ENCODE peak calls at places on chromosomes 6 and 20, in six cellular contexts. D is fibroblast of pulmonary artery; X is heart left ventricle; F is CD8-positive, alpha-beta T cell; Z is RWPE1; Y is H1. H is an unnamed sample.

GRCh38 chr6:16402501-16402900 is 164.1 kb downstream of the GMPR start:
- DNase-seq in Z (no peak), Y (no peak), F (no peak), X (no peak), D (no peak), H (peak; percentile 29)

GRCh38 chr6:150685860-150686259 is 86.2 kb downstream of the PLEKHG1 start:
- DNase-seq in D (peak; percentile 6), X (peak; percentile 61), Z (no peak), Y (peak; percentile 89), F (no peak), H (peak; percentile 12)

GRCh38 chr6:26183581-26184408 is 96.6 kb downstream of the HFE start:
- DNase-seq in Z (no peak), F (no peak), Y (peak; percentile 82), X (peak; percentile 69), D (peak; percentile 94), H (peak; percentile 79)

GRCh38 chr20:17611540-17612286 is 41.8 kb downstream of the DSTN start:
- DNase-seq in X (peak; percentile 58), Y (peak; percentile 70), Z (peak; percentile 38), D (no peak), F (no peak), H (peak; percentile 46)

GRCh38 chr6:14711056-14711703 is 534.7 kb upstream of the JARID2 start:
- DNase-seq in Z (peak; percentile 41), X (no peak), D (peak; percentile 93), Y (no peak), F (no peak), H (peak; percentile 40)

GRCh38 chr6:74899416-74899815 is 306.4 kb downstream of the COL12A1 start:
- DNase-seq in Y (no peak), D (peak; percentile 76), F (no peak), Z (no peak), X (no peak), H (peak; percentile 72)

GRCh38 chr20:8837396-8837795 is 231.5 kb upstream of the PLCB4 start:
- DNase-seq in D (peak; percentile 71), X (no peak), F (no peak), Y (no peak), Z (no peak), H (no peak)

GRCh38 chr20:1426231-1426849 is 33.5 kb upstream of the FKBP1A start:
- DNase-seq in F (no peak), X (no peak), Y (no peak), Z (no peak), D (no peak), H (no peak)

GRCh38 chr6:38212579-38212978 is 393.1 kb downstream of the ZFAND3 start:
- DNase-seq in Y (no peak), D (no peak), F (no peak), X (no peak), Z (no peak), H (peak; percentile 10)

GRCh38 chr6:83124553-83124952 is 57.1 kb downstream of the DOP1A start:
- DNase-seq in D (no peak), F (no peak), X (no peak), Z (no peak), Y (no peak), H (no peak)

GRCh38 chr6:4491501-4492260 is 284.5 kb upstream of the CDYL start:
- DNase-seq in Z (no peak), F (no peak), X (no peak), D (peak; percentile 72), Y (no peak), H (peak; percentile 18)

GRCh38 chr6:111427341-111428116 is 55.5 kb downstream of the REV3L start:
- DNase-seq in X (no peak), F (no peak), D (peak; percentile 91), Y (no peak), Z (peak; percentile 61), H (peak; percentile 85)

GRCh38 chr6:79520534-79520933 is 16.7 kb downstream of the LCA5 start:
- DNase-seq in Z (no peak), F (no peak), D (no peak), X (no peak), Y (no peak), H (no peak)

GRCh38 chr6:169185692-169186485 is 67.8 kb downstream of the THBS2 start:
- DNase-seq in Y (no peak), F (no peak), Z (no peak), D (no peak), X (no peak), H (no peak)

GRCh38 chr6:133286765-133287164 is 45.6 kb downstream of the EYA4 start:
- DNase-seq in Y (no peak), X (no peak), F (no peak), Z (no peak), D (peak; percentile 48), H (peak; percentile 60)

GRCh38 chr20:21701171-21701876 is 4.1 kb upstream of the PAX1 start:
- DNase-seq in Y (peak; percentile 75), F (no peak), Z (no peak), D (no peak), X (no peak), H (no peak)

GRCh38 chr6:13528777-13529343 is 41.5 kb upstream of the GFOD1 start:
- DNase-seq in Z (no peak), F (no peak), Y (peak; percentile 48), X (no peak), D (no peak), H (peak; percentile 72)

GRCh38 chr6:115969930-115970273 is 90.8 kb downstream of the FRK start:
- DNase-seq in Z (no peak), D (peak; percentile 18), Y (no peak), X (no peak), F (no peak), H (no peak)

GRCh38 chr6:119428647-119429046 is 79.1 kb upstream of the MAN1A1 start:
- DNase-seq in X (no peak), Y (no peak), D (no peak), Z (no peak), F (no peak), H (no peak)

GRCh38 chr6:44002071-44002590 is 125.1 kb downstream of the MRPL14 start:
- DNase-seq in Y (no peak), Z (no peak), X (peak; percentile 57), F (no peak), D (no peak), H (peak; percentile 32)

GRCh38 chr6:1251198-1252155 is 60.4 kb upstream of the FOXQ1 start:
- DNase-seq in X (no peak), Y (no peak), Z (no peak), D (no peak), F (no peak), H (no peak)

GRCh38 chr20:37442986-37443385 is 78.1 kb upstream of the NNAT start:
- DNase-seq in D (no peak), Z (no peak), X (no peak), F (no peak), Y (no peak), H (no peak)

GRCh38 chr20:46253391-46253790 is 54.9 kb downstream of the CDH22 start:
- DNase-seq in X (no peak), Z (peak; percentile 33), F (no peak), Y (no peak), D (no peak), H (no peak)
- TF ChIP-seq CTCF in X (peak; percentile 11), Z (no peak), F (no peak), Y (peak; percentile 72), D (no peak), H (peak; percentile 29)

DNA sequence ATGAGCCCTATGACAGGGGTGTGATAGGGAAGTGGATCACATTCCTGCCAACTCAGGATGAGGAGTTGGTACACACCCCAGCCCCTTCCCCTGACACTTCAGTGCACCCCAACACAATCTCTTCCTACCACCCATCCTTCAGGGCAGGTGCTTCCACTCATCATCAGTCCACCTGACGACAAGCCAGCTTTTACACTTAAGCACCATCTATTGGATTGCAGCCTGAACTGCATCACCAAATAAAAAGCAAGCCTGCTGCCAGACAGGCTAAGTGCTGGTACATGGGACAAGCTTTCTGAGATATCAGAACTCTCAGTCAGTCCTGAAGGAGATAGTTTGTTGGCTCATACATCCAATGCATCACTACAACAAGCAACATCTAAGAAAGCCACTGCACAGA is 69.0 kb upstream of the TMEM200A start:
- DNase-seq in X (no peak), D (no peak), F (no peak), Z (no peak), Y (no peak), H (no peak)
- TF ChIP-seq CTCF in X (no peak), D (no peak), F (no peak), Z (no peak), Y (peak; percentile 58), H (no peak)

DNA sequence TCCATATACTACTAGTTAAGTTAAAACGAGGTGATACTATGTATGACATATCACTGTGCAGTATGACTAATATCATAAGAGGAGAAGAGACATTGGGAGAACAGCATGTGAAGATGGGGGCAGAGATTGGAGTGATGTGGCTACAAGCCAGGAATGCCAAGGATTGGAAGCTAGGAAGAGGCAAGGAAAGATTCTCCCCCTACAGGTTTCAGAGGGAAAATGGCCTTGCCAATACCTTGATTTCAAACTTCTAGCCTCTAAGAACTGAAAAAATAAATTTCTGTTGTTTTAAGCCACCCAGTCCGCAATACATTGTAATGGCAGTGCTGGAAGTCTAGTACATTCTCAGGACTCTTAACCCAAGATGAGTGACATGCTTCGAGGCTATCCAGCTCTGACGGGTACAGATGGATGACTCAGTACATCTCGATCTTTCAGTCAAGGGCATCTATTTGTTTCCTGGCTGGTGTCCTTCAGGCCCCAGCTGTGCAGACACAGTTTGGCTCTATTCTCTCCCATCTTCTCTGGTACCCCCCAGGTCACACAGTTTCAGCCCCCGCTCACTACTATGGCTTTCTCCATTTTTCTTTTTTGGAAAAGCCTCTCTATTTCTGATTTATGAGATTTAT is 55.5 kb upstream of the THEMIS start:
- DNase-seq in D (peak; percentile 10), Z (no peak), X (no peak), Y (no peak), F (no peak), H (no peak)
- TF ChIP-seq CTCF in D (peak; percentile 21), Z (no peak), X (no peak), Y (peak; percentile 31), F (no peak), H (no peak)

DNA sequence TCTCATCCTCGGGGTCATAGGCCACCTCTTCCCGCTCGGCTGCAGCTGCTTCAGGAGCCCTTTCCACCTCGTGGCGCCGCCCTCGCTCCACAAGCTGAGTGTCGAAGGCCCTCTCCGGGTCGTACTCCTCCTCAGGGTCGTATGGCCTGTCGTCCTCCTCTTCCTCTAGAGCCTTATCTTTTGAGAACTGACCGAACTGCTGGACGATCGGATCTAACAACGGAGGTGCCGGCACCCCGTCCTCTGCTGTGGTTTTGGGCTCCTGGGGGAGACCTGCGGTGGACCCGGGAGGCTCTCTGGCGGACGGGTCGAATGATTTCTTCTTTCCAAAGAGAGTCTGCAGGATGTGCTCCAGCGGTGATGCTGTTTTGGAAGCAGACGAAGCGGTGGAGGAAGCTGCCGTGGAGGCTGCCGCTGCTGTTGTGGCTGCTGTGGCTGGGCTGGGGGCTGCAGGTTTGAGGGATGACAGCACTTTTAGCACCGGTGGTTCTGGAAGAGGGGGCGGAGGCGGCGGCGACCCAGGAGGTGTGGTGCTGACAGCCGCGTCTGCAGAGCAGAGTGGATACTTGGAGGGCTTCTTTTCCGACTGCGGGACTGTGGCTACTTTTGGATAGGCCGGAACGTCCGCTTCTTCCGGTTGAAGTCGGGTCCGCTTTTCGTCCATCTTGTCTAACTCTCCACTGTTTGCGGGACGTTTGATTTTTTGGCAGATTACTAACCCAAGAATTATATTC is 20.2 kb upstream of the TCFL5 start:
- DNase-seq in D (no peak), Y (no peak), F (no peak), X (no peak), Z (no peak), H (no peak)
- TF ChIP-seq CTCF in D (no peak), Y (no peak), F (no peak), X (no peak), Z (no peak), H (no peak)

DNA sequence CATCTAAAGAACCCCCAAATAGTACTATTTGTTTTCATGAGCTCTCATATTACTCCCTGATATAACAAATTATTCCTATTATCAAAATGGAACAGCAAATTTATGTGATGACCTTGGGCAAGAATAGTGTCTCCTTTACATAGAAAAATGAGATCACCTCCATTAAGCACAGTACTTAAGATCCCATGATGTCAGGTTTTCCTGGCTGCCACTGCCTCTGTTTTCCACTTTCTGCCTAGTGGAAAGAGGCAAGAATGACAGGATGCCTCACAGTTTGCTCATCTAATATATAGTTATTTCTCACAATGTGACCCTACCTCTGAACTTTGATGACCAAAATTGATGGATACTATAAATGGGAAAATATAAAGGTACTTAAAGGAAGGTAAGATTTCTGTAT is 260.1 kb upstream of the SGK1 start:
- DNase-seq in Z (no peak), Y (no peak), D (peak; percentile 45), X (no peak), F (no peak), H (peak; percentile 20)
- TF ChIP-seq CTCF in Z (no peak), Y (no peak), D (peak; percentile 17), X (no peak), F (no peak), H (no peak)